ENCODE peak calls at places on chromosomes 11 and 22, in six cellular contexts. P is GM12878; N is activated naive CD8-positive, alpha-beta T cell treated with anti-CD3 and anti-CD28 coated beads, Interleukin-2, amount 50 U/mL, for 24 hours; A is Right ventricle myocardium inferior; T is activated T-helper 17 cell treated with anti-CD3 and anti-CD28 coated beads, Interleukin-2, amount 50 U/mL, for 72 hours; Z is activated CD8-positive, alpha-beta memory T cell treated with anti-CD3 and anti-CD28 coated beads, Interleukin-2, amount 10 ng/mL, durations not matched to agents 7 days and 5 days. S is an unnamed sample.

GRCh38 chr11:66109294-66109693 is 39.2 kb downstream of the PACS1 start:
- ATAC-seq in P (no peak), N (peak; percentile 60), A (no peak), T (peak; percentile 61), Z (peak; percentile 28), S (no peak)

GRCh38 chr22:23179381-23180294 is 671 bp upstream of the BCR start:
- ATAC-seq in P (peak; percentile 36), N (peak; percentile 30), A (peak; percentile 37), T (peak; percentile 41), Z (no peak), S (peak; percentile 58)

GRCh38 chr11:65562788-65563187 is 4.6 kb upstream of the LTBP3 start:
- ATAC-seq in P (no peak), N (no peak), A (no peak), T (no peak), Z (no peak), S (no peak)

GRCh38 chr11:35963911-35964310 is 20.0 kb downstream of the LDLRAD3 start:
- ATAC-seq in P (no peak), N (no peak), A (peak; percentile 76), T (no peak), Z (no peak), S (no peak)

GRCh38 chr11:117892651-117893050 is 16.2 kb upstream of the FXYD6 start:
- ATAC-seq in P (no peak), N (no peak), A (no peak), T (no peak), Z (no peak), S (no peak)

GRCh38 chr11:111871693-111872161 is 346 bp upstream of the ALG9 start:
- ATAC-seq in P (no peak), N (no peak), A (no peak), T (no peak), Z (no peak), S (no peak)

GRCh38 chr11:26244207-26244606 is 87.7 kb upstream of the ANO3 start:
- ATAC-seq in P (no peak), N (no peak), A (peak; percentile 48), T (no peak), Z (no peak), S (no peak)

GRCh38 chr22:19959043-19959586 is 17.5 kb upstream of the TXNRD2 start:
- ATAC-seq in P (no peak), N (no peak), A (peak; percentile 74), T (no peak), Z (no peak), S (no peak)

GRCh38 chr11:37230865-37231264 is 632.8 kb upstream of the RAG2 start:
- ATAC-seq in P (no peak), N (no peak), A (no peak), T (no peak), Z (no peak), S (no peak)

GRCh38 chr11:1781593-1781975 is 17.9 kb upstream of the CTSD start:
- ATAC-seq in P (no peak), N (no peak), A (no peak), T (no peak), Z (no peak), S (no peak)

GRCh38 chr11:77876045-77876444 is 55.1 kb downstream of the AAMDC start:
- ATAC-seq in P (no peak), N (no peak), A (no peak), T (no peak), Z (no peak), S (no peak)

GRCh38 chr11:118878187-118878586 is 5.5 kb upstream of the CXCR5 start:
- ATAC-seq in P (no peak), N (no peak), A (no peak), T (peak; percentile 14), Z (no peak), S (no peak)

GRCh38 chr22:37492428-37493344 is 6.5 kb upstream of the MFNG start:
- ATAC-seq in P (peak; percentile 92), N (peak; percentile 53), A (no peak), T (peak; percentile 82), Z (peak; percentile 86), S (peak; percentile 48)

GRCh38 chr11:101912823-101913284 is 2.0 kb upstream of the CEP126 start:
- ATAC-seq in P (no peak), N (no peak), A (no peak), T (no peak), Z (no peak), S (no peak)

GRCh38 chr11:59625703-59626102 is 10.1 kb upstream of the OSBP start:
- ATAC-seq in P (no peak), N (no peak), A (no peak), T (no peak), Z (no peak), S (no peak)

GRCh38 chr11:132862918-132863317 is 669.4 kb downstream of the OPCML start:
- ATAC-seq in P (no peak), N (no peak), A (no peak), T (no peak), Z (no peak), S (no peak)

GRCh38 chr11:37905707-37906417 is 1307.8 kb upstream of the RAG2 start:
- ATAC-seq in P (no peak), N (no peak), A (no peak), T (no peak), Z (no peak), S (no peak)

GRCh38 chr11:88447285-88447684 is 109.7 kb upstream of the CTSC start:
- ATAC-seq in P (peak; percentile 46), N (no peak), A (no peak), T (no peak), Z (no peak), S (peak; percentile 20)

GRCh38 chr11:119739975-119740374 is 11.0 kb upstream of the NECTIN1 start:
- ATAC-seq in P (no peak), N (no peak), A (no peak), T (no peak), Z (no peak), S (no peak)

GRCh38 chr22:37781434-37782059 is 26.2 kb upstream of the GCAT start:
- ATAC-seq in P (no peak), N (no peak), A (no peak), T (no peak), Z (no peak), S (no peak)

GRCh38 chr22:19232620-19233019 is 54.1 kb upstream of the SLC25A1 start:
- ATAC-seq in P (no peak), N (no peak), A (no peak), T (no peak), Z (no peak), S (no peak)

GRCh38 chr22:50684501-50684900 is 11.9 kb downstream of the SHANK3 start:
- ATAC-seq in P (no peak), N (no peak), A (no peak), T (no peak), Z (no peak), S (peak; percentile 41)

GRCh38 chr11:44709966-44710365 is 16.8 kb upstream of the TSPAN18 start:
- ATAC-seq in P (no peak), N (no peak), A (no peak), T (no peak), Z (no peak), S (no peak)

GRCh38 chr11:65911682-65912568 is 6.9 kb downstream of the C11orf68 start:
- ATAC-seq in P (peak; percentile 63), N (no peak), A (peak; percentile 37), T (no peak), Z (no peak), S (peak; percentile 65)

GRCh38 chr22:36486619-36487384 is 5.4 kb upstream of the TXN2 start:
- ATAC-seq in P (peak; percentile 25), N (no peak), A (no peak), T (no peak), Z (no peak), S (no peak)

GRCh38 chr11:131760191-131760951 is 390.0 kb downstream of the NTM start:
- ATAC-seq in P (no peak), N (no peak), A (no peak), T (no peak), Z (no peak), S (no peak)

GRCh38 chr11:5622802-5623201 is 2.0 kb upstream of the TRIM34 start:
- ATAC-seq in P (no peak), N (no peak), A (no peak), T (no peak), Z (no peak), S (no peak)

GRCh38 chr11:70247042-70247709 is 23.3 kb upstream of the PPFIA1 start:
- ATAC-seq in P (no peak), N (no peak), A (no peak), T (peak; percentile 81), Z (no peak), S (no peak)

GRCh38 chr11:112778091-112778889 is 182.9 kb upstream of the NCAM1 start:
- ATAC-seq in P (no peak), N (no peak), A (peak; percentile 20), T (no peak), Z (no peak), S (no peak)

GRCh38 chr11:3879967-3880542 is 24.6 kb downstream of the STIM1 start:
- ATAC-seq in P (peak; percentile 55), N (no peak), A (no peak), T (no peak), Z (no peak), S (no peak)